ENCODE peak calls at places on chromosomes 12 and 14, in eight cellular contexts. I, G, E, N, Z, S, K and J are unnamed samples.

GRCh38 chr12:92899388-92900001 is 29.6 kb downstream of the EEA1 start:
- DNase-seq in N (peak; percentile 53), E (peak; percentile 83), S (peak; percentile 88), K (peak; percentile 71), G (no peak), Z (peak; percentile 70), I (no peak), J (peak; percentile 9)

GRCh38 chr14:65184032-65184764 is 81.9 kb upstream of the MAX start:
- DNase-seq in N (no peak), S (no peak), I (no peak), Z (no peak), E (no peak), G (no peak), K (no peak), J (no peak)

GRCh38 chr14:92880851-92881250 is 42.1 kb upstream of the CHGA start:
- DNase-seq in S (peak; percentile 22), N (no peak), Z (no peak), G (no peak), K (no peak), E (no peak), I (no peak), J (peak; percentile 76)

GRCh38 chr14:75711134-75711795 is 50.2 kb downstream of the TTLL5 start:
- DNase-seq in N (no peak), E (no peak), K (no peak), Z (no peak), G (no peak), I (no peak), S (peak; percentile 43), J (peak; percentile 43)

GRCh38 chr12:47270782-47271664 is 191.3 kb upstream of the AMIGO2 start:
- DNase-seq in E (no peak), Z (no peak), I (no peak), N (no peak), K (no peak), G (no peak), S (peak; percentile 84), J (no peak)

GRCh38 chr12:12007001-12007712 is 63.6 kb upstream of the BCL2L14 start:
- DNase-seq in N (no peak), E (no peak), K (no peak), S (no peak), G (no peak), I (peak; percentile 56), Z (no peak), J (no peak)

GRCh38 chr14:85214471-85214870 is 315.5 kb upstream of the FLRT2 start:
- DNase-seq in S (no peak), Z (no peak), E (no peak), K (no peak), G (no peak), N (no peak), I (no peak), J (no peak)

GRCh38 chr12:94545937-94546771 is 86.5 kb upstream of the CEP83 start:
- DNase-seq in S (peak; percentile 77), N (peak; percentile 60), Z (no peak), E (peak; percentile 30), G (peak; percentile 57), I (no peak), K (no peak), J (peak; percentile 53)

GRCh38 chr12:46787496-46788055 is 38.2 kb downstream of the SLC38A4 start:
- DNase-seq in K (no peak), G (no peak), N (no peak), S (no peak), I (no peak), E (no peak), Z (no peak), J (no peak)

GRCh38 chr12:116381744-116382455 is 104.4 kb upstream of the MED13L start:
- DNase-seq in S (no peak), G (no peak), I (no peak), Z (no peak), K (no peak), N (no peak), E (no peak), J (no peak)

GRCh38 chr12:71019282-71019831 is 98.8 kb upstream of the PTPRR start:
- DNase-seq in Z (no peak), S (no peak), N (no peak), E (no peak), G (no peak), K (no peak), I (no peak), J (no peak)

GRCh38 chr14:91327201-91327600 is 82.7 kb upstream of the GPR68 start:
- DNase-seq in G (no peak), N (no peak), I (no peak), S (no peak), Z (no peak), K (no peak), E (no peak), J (no peak)

GRCh38 chr12:48455116-48455515 is 17.2 kb upstream of the ANP32D start:
- DNase-seq in S (no peak), E (no peak), I (no peak), G (no peak), N (no peak), K (no peak), Z (no peak), J (no peak)

GRCh38 chr14:83706555-83706954 is 1823.4 kb upstream of the FLRT2 start:
- DNase-seq in E (no peak), S (no peak), K (no peak), G (no peak), Z (no peak), N (no peak), I (no peak), J (no peak)

GRCh38 chr14:33348510-33348909 is 409.8 kb downstream of the NPAS3 start:
- DNase-seq in E (no peak), Z (no peak), K (no peak), N (no peak), S (no peak), I (no peak), G (peak; percentile 53), J (no peak)

GRCh38 chr14:50388256-50388931 is 8.3 kb downstream of the CDKL1 start:
- DNase-seq in G (no peak), I (no peak), Z (no peak), S (no peak), E (peak; percentile 88), N (peak; percentile 83), K (no peak), J (no peak)

GRCh38 chr14:30355431-30355913 is 203.5 kb upstream of the G2E3 start:
- DNase-seq in N (no peak), S (no peak), I (no peak), Z (no peak), E (no peak), K (no peak), G (no peak), J (no peak)

GRCh38 chr14:97948841-97949240 is 1151.7 kb downstream of the VRK1 start:
- DNase-seq in N (no peak), K (no peak), G (no peak), E (no peak), Z (no peak), I (no peak), S (no peak), J (no peak)
- H3K27me3 ChIP-seq in N (no peaks in the 10 kb centered on the region), K (no peaks in the 10 kb centered on the region), G (peaks cover 4% of the 10 kb centered on the region), E (no peaks in the 10 kb centered on the region), Z (no peaks in the 10 kb centered on the region), I (no peaks in the 10 kb centered on the region), S (no peaks in the 10 kb centered on the region), J (no peaks in the 10 kb centered on the region)

DNA sequence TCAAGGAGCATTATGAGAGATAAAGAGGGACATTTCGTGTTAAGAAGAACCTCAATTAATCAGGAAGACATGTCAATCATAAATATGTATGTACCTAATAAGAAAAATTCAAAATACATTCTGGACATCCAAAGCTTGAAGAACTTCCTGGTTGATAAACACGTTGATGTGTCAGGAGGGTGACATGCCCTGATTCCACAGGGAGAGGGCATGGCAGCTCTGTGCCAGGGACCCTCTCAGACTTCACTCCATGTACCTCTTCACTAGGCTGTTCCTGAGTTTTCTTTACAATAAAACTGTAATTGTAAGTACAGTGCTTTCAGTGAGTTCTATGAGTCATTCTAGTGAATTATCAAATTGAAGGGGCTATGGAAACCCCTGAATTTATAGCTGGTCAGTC is 163.5 kb downstream of the CFAP54 start:
- DNase-seq in N (no peak), E (no peak), I (no peak), S (no peak), K (no peak), Z (no peak), G (no peak), J (no peak)
- TF ChIP-seq CTCF in N (no peak), E (no peak), I (no peak), S (no peak), K (no peak), Z (no peak), G (no peak), J (no peak)

GRCh38 chr12:51951843-51952722 is 584 bp downstream of the ACVR1B start:
- DNase-seq in S (no peak), N (peak; percentile 41), Z (no peak), K (no peak), E (peak; percentile 39), G (no peak), I (peak; percentile 11), J (peak; percentile 53)
- H3K27me3 ChIP-seq in S (peaks cover 3% of the 10 kb centered on the region), N (no peaks in the 10 kb centered on the region), Z (no peaks in the 10 kb centered on the region), K (no peaks in the 10 kb centered on the region), E (no peaks in the 10 kb centered on the region), G (no peaks in the 10 kb centered on the region), I (no peaks in the 10 kb centered on the region), J (no peaks in the 10 kb centered on the region)

GRCh38 chr14:70872678-70873020 is 34.6 kb upstream of the PCNX1 start:
- DNase-seq in G (no peak), Z (no peak), S (no peak), N (no peak), K (no peak), E (no peak), I (no peak), J (no peak)

GRCh38 chr14:70871001-70871400 is 36.3 kb upstream of the PCNX1 start:
- DNase-seq in E (no peak), I (no peak), N (no peak), G (no peak), K (no peak), S (no peak), Z (no peak), J (no peak)

GRCh38 chr14:70873627-70874026 is 33.6 kb upstream of the PCNX1 start:
- DNase-seq in Z (no peak), G (no peak), N (no peak), S (no peak), I (no peak), K (no peak), E (no peak), J (no peak)

DNA sequence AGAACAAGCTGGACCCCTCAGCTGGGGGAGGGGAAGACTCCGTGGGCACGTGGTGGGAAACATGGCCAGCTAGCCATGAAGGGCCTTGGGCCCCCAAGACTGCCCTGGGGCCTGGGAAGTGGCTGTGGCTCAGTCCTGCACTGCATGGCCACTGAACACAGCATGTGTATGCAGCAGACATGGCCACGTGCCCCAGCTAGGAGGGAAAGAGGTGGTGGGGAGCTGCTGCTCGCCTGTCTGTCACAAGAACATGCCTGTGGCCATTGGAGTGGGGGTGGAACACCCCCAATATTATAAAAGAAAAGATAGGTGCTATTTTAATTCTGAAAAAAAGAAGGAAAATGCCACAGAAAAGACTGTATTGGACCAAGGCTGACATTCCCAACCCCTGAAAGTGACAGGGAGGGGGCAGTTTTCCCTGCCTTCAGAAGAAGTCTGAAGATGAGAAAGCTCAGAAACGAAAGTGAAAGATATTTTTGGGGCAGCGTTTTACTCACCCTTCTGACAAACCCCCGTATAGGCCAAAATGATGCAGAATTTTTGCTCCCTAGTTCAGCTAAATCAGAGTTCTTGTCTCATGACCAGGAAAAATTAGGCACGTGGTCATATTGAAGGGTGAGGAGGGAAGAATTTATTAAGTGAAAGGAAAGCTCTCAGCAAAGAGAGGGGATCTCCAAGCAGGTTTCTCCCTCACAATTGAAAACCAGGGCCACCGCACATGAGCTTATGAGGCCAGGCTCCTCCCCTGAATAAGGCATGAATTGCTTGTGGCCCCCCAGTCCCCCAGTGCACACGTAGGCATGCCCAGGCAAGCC is 35.2 kb upstream of the PCNX1 start:
- DNase-seq in N (no peak), S (no peak), E (no peak), Z (no peak), K (no peak), I (no peak), G (no peak), J (no peak)
- TF ChIP-seq CTCF in N (no peak), S (no peak), E (no peak), Z (no peak), K (no peak), I (no peak), G (no peak), J (no peak)